ENCODE peak calls at places on chromosomes 1 and 21, in five cellular contexts. R, K, H, Z and O are unnamed samples.

GRCh38 chr1:94471271-94471670 is 53.1 kb downstream of the ABCD3 start:
- DNase-seq in K (no peak), H (no peak), R (no peak), Z (no peak), O (no peak)

GRCh38 chr1:46408356-46409062 is 14.4 kb downstream of the FAAH start:
- DNase-seq in R (no peak), K (no peak), H (no peak), Z (peak; percentile 23), O (no peak)

GRCh38 chr21:15604424-15604823 is 125.4 kb upstream of the USP25 start:
- DNase-seq in H (peak; percentile 84), R (no peak), K (no peak), Z (peak; percentile 70), O (peak; percentile 65)

GRCh38 chr1:118842462-118843201 is 145.5 kb downstream of the TBX15 start:
- DNase-seq in K (no peak), R (no peak), Z (no peak), H (peak; percentile 78), O (peak; percentile 16)

GRCh38 chr1:16978589-16979474 is 1.6 kb downstream of the MFAP2 start:
- DNase-seq in R (peak; percentile 42), Z (peak; percentile 95), H (no peak), K (peak; percentile 29), O (peak; percentile 73)

GRCh38 chr21:16154961-16155360 is 425.2 kb downstream of the USP25 start:
- DNase-seq in Z (no peak), R (no peak), K (no peak), H (peak; percentile 75), O (no peak)

GRCh38 chr1:236491469-236492136 is 32.2 kb upstream of the LGALS8 start:
- DNase-seq in R (no peak), H (no peak), Z (no peak), K (no peak), O (no peak)

GRCh38 chr1:1168156-1168450 is 5.6 kb upstream of the TTLL10 start:
- DNase-seq in Z (no peak), K (peak; percentile 10), H (no peak), R (no peak), O (no peak)

GRCh38 chr1:11940260-11940921 is 5.9 kb downstream of the PLOD1 start:
- DNase-seq in R (no peak), Z (no peak), H (peak; percentile 34), K (peak; percentile 55), O (no peak)

GRCh38 chr1:174080819-174081218 is 58.7 kb upstream of the RC3H1 start:
- DNase-seq in H (peak; percentile 46), K (no peak), Z (no peak), R (no peak), O (no peak)

GRCh38 chr21:34986561-34987533 is 62.3 kb downstream of the RUNX1 start:
- DNase-seq in Z (peak; percentile 98), R (no peak), K (no peak), H (peak; percentile 53), O (peak; percentile 74)

GRCh38 chr1:110800079-110800478 is 72.9 kb upstream of the CD53 start:
- DNase-seq in K (no peak), Z (no peak), H (no peak), R (no peak), O (no peak)

GRCh38 chr1:1360511-1361169 is 2.3 kb upstream of the MXRA8 start:
- DNase-seq in Z (peak; percentile 97), R (peak; percentile 68), K (peak; percentile 57), H (peak; percentile 90), O (peak; percentile 68)

GRCh38 chr1:78045850-78046778 is at the start of gene GIPC2:
- DNase-seq in K (peak; percentile 64), Z (peak; percentile 43), H (peak; percentile 56), R (peak; percentile 49), O (no peak)

GRCh38 chr1:231189683-231190270 is 27.9 kb downstream of the TRIM67 start:
- DNase-seq in R (no peak), Z (no peak), H (no peak), K (no peak), O (no peak)

GRCh38 chr1:44433209-44433608 is 28.2 kb downstream of the RNF220 start:
- DNase-seq in H (no peak), K (no peak), Z (no peak), R (no peak), O (no peak)

GRCh38 chr1:230031131-230031530 is 35.9 kb upstream of the GALNT2 start:
- DNase-seq in Z (peak; percentile 10), R (no peak), H (no peak), K (no peak), O (no peak)

GRCh38 chr21:25857308-25858099 is 122.7 kb downstream of the GABPA start:
- DNase-seq in Z (no peak), K (no peak), R (no peak), H (no peak), O (no peak)

GRCh38 chr1:182193908-182194550 is 132.5 kb upstream of the ZNF648 start:
- DNase-seq in Z (peak; percentile 39), K (no peak), H (no peak), R (no peak), O (no peak)

GRCh38 chr1:201020040-201020591 is 3.4 kb downstream of the KIF21B start:
- DNase-seq in R (no peak), H (peak; percentile 91), K (peak; percentile 65), Z (no peak), O (no peak)

GRCh38 chr1:23101891-23102688 is 66.6 kb downstream of the LUZP1 start:
- DNase-seq in H (no peak), R (no peak), Z (peak; percentile 66), K (no peak), O (no peak)

GRCh38 chr1:98870959-98871903 is 133.4 kb downstream of the PLPPR5 start:
- DNase-seq in K (no peak), Z (peak; percentile 5), R (no peak), H (peak; percentile 60), O (no peak)

GRCh38 chr1:154969741-154970452 is 650 bp downstream of the SHC1 start:
- DNase-seq in K (no peak), H (no peak), Z (no peak), R (no peak), O (no peak)

GRCh38 chr1:230333590-230334446 is 92.3 kb downstream of the PGBD5 start:
- DNase-seq in K (no peak), R (no peak), H (no peak), Z (no peak), O (no peak)

GRCh38 chr1:87024936-87025537 is 110.6 kb downstream of the HS2ST1 start:
- DNase-seq in K (no peak), H (peak; percentile 78), Z (peak; percentile 21), R (no peak), O (peak; percentile 1)

GRCh38 chr21:18759267-18759666 is 355.7 kb upstream of the TMPRSS15 start:
- DNase-seq in K (no peak), R (no peak), H (no peak), Z (no peak), O (no peak)

GRCh38 chr21:44492572-44493385 is 37.5 kb downstream of the LRRC3 start:
- DNase-seq in R (no peak), Z (no peak), H (no peak), K (no peak), O (no peak)

GRCh38 chr1:107692580-107693345 is 272.2 kb downstream of the VAV3 start:
- DNase-seq in Z (peak; percentile 24), H (peak; percentile 60), R (no peak), K (no peak), O (no peak)

GRCh38 chr1:25561426-25562100 is 18.2 kb downstream of the LDLRAP1 start:
- DNase-seq in Z (no peak), H (no peak), R (no peak), K (no peak), O (no peak)

GRCh38 chr1:248404024-248404423 is 1.2 kb downstream of the OR2T1 start:
- DNase-seq in K (no peak), Z (peak; percentile 1), H (peak; percentile 72), R (no peak), O (no peak)

GRCh38 chr1:7429290-7429689 is 341.8 kb upstream of the VAMP3 start:
- DNase-seq in H (no peak), R (no peak), K (no peak), Z (no peak), O (no peak)

GRCh38 chr1:234217316-234217840 is 155.9 kb upstream of the COA6 start:
- DNase-seq in Z (no peak), K (no peak), R (no peak), H (no peak), O (no peak)

GRCh38 chr1:80064524-80064923 is 1058.0 kb upstream of the ADGRL4 start:
- DNase-seq in Z (peak; percentile 57), R (no peak), H (no peak), K (no peak), O (no peak)

GRCh38 chr1:226990133-226990716 is 50.1 kb downstream of the COQ8A start:
- DNase-seq in R (peak; percentile 33), Z (no peak), K (peak; percentile 81), H (no peak), O (no peak)

DNA sequence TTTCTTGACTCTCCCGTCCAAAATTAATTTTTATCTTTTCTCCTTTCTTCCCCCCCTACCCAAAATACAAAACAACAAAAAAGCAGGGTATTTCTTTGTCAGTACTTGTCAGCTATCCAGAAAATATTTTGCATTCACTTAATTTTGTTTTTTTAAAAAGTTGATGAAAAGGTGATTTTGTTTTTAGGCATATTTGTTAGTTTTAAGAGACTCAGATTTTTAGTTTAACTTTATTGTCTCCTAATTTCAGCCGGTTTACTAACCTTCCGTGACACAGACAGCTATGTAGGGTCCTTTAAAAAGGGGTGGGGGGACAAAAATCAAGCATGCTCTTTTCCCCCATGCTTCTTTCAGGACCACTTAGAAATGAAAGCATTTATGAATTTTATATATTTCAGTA is 1.5 kb downstream of the PBX1 start:
- DNase-seq in H (no peak), Z (peak; percentile 4), R (no peak), K (no peak), O (no peak)
- H3K4me3 ChIP-seq in H (peak overlapping the region; percentile 84), Z (peak overlapping the region; percentile 61), R (peak overlapping the region; percentile 55), K (peak overlapping the region; percentile 90), O (peak overlapping the region; percentile 64)

GRCh38 chr1:178094752-178095645 is 1.1 kb downstream of the RASAL2 start:
- DNase-seq in K (no peak), R (no peak), H (peak; percentile 37), Z (peak; percentile 87), O (no peak)
- H3K4me3 ChIP-seq in K (peak overlapping the region; percentile 83), R (peak overlapping the region; percentile 96), H (peak overlapping the region; percentile 83), Z (peak overlapping the region; percentile 98), O (peak overlapping the region; percentile 76)

GRCh38 chr1:153389394-153389793 is 1.5 kb downstream of the S100A8 start:
- DNase-seq in Z (no peak), R (no peak), H (no peak), K (no peak), O (no peak)
- H3K4me3 ChIP-seq in Z (no peak overlapping the region), R (no peak overlapping the region), H (no peak overlapping the region), K (no peak overlapping the region), O (no peak overlapping the region)

DNA sequence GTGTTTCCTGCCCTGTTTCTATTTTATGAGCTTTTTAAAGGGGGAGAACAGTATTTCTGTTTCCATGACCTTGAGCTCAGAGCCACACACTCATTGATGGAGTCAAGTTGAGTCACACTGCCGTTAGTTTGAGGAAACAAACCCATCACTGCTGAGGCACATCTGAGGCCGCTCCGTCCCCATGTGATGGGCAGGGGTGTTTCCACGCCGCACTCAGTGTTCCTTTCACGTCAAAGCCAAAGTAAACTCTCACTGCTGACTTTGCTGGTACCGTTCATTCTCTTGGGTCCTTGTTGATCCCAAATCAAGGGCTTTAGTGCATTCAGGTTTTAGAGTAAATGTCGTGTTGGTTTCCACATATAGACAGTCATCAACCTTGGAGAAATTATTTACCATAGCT is 48.8 kb downstream of the PKNOX1 start:
- DNase-seq in K (no peak), Z (no peak), H (no peak), R (no peak), O (no peak)
- H3K4me3 ChIP-seq in K (no peak overlapping the region), Z (no peak overlapping the region), H (no peak overlapping the region), R (no peak overlapping the region), O (no peak overlapping the region)